ENCODE peak calls at places on chromosomes 12 and 14, in four cellular contexts. Y is left ventricle myocardium inferior, L is HCT116, I is DND-41. B is an unnamed sample.

GRCh38 chr12:41274643-41275042 is 86.5 kb downstream of the PDZRN4 start:
- DNase-seq in Y (no peak), L (no peak), I (no peak), B (no peak)

GRCh38 chr12:106582661-106583577 is at the start of gene RFX4:
- DNase-seq in Y (no peak), L (no peak), I (no peak), B (peak; percentile 7)

GRCh38 chr12:52041695-52042123 is 9.5 kb upstream of the NR4A1 start:
- DNase-seq in Y (peak; percentile 72), L (no peak), I (peak; percentile 69), B (peak; percentile 76)

GRCh38 chr14:102539544-102540309 is 30.2 kb upstream of the ANKRD9 start:
- DNase-seq in Y (peak; percentile 72), L (no peak), I (no peak), B (no peak)

GRCh38 chr14:22541721-22542120 is 47.3 kb downstream of the DAD1 start:
- DNase-seq in Y (no peak), L (no peak), I (no peak), B (no peak)

GRCh38 chr12:109770104-109770860 is 56.7 kb downstream of the FAM222A start:
- DNase-seq in Y (no peak), L (no peak), I (no peak), B (no peak)

GRCh38 chr12:93667672-93668071 is 9.5 kb upstream of the CRADD start:
- DNase-seq in Y (no peak), L (no peak), I (no peak), B (no peak)

GRCh38 chr14:50345891-50346422 is 33.8 kb downstream of the DMAC2L start:
- DNase-seq in Y (no peak), L (no peak), I (no peak), B (no peak)

GRCh38 chr12:24252580-24252979 is 303.1 kb upstream of the SOX5 start:
- DNase-seq in Y (no peak), L (no peak), I (no peak), B (no peak)

GRCh38 chr12:10952645-10953044 is 13.6 kb upstream of the TAS2R14 start:
- DNase-seq in Y (peak; percentile 22), L (no peak), I (no peak), B (no peak)

GRCh38 chr14:103625361-103626095 is 3.5 kb upstream of the KLC1 start:
- DNase-seq in Y (no peak), L (no peak), I (peak; percentile 73), B (peak; percentile 53)

GRCh38 chr14:100535287-100536131 is 51.7 kb downstream of the BEGAIN start:
- DNase-seq in Y (peak; percentile 9), L (no peak), I (peak; percentile 6), B (no peak)

GRCh38 chr12:26046886-26047285 is 78.0 kb downstream of the BHLHE41 start:
- DNase-seq in Y (no peak), L (no peak), I (no peak), B (no peak)

GRCh38 chr14:104461676-104462443 is 117.7 kb upstream of the C14orf180 start:
- DNase-seq in Y (no peak), L (no peak), I (no peak), B (no peak)

GRCh38 chr14:33210304-33210703 is 271.6 kb downstream of the NPAS3 start:
- DNase-seq in Y (no peak), L (no peak), I (peak; percentile 35), B (no peak)

GRCh38 chr14:52313493-52313881 is 625 bp upstream of the PTGER2 start:
- DNase-seq in Y (no peak), L (no peak), I (no peak), B (no peak)

GRCh38 chr14:22852940-22853767 is 16.8 kb downstream of the MMP14 start:
- DNase-seq in Y (peak; percentile 90), L (peak; percentile 63), I (peak; percentile 88), B (peak; percentile 96)

GRCh38 chr12:128052341-128052740 is 214.6 kb upstream of the TMEM132C start:
- DNase-seq in Y (no peak), L (no peak), I (no peak), B (no peak)

GRCh38 chr12:110371408-110372055 is 32.0 kb downstream of the ANAPC7 start:
- DNase-seq in Y (no peak), L (no peak), I (no peak), B (no peak)

GRCh38 chr12:9776795-9777194 is 16.1 kb upstream of the CD69 start:
- DNase-seq in Y (no peak), L (no peak), I (no peak), B (no peak)

GRCh38 chr12:57631566-57632368 is 1.2 kb downstream of the B4GALNT1 start:
- DNase-seq in Y (no peak), L (no peak), I (no peak), B (no peak)

GRCh38 chr12:4386756-4387155 is 7.2 kb upstream of the FGF23 start:
- DNase-seq in Y (no peak), L (no peak), I (no peak), B (no peak)

GRCh38 chr12:42759622-42760273 is 170.2 kb upstream of the PRICKLE1 start:
- DNase-seq in Y (peak; percentile 71), L (no peak), I (no peak), B (no peak)

GRCh38 chr12:5272061-5272820 is 159.7 kb upstream of the NTF3 start:
- DNase-seq in Y (no peak), L (no peak), I (no peak), B (no peak)

GRCh38 chr12:92596388-92596787 is 106.4 kb upstream of the PLEKHG7 start:
- DNase-seq in Y (no peak), L (no peak), I (no peak), B (no peak)

GRCh38 chr12:58450868-58451482 is 469.3 kb downstream of the LRIG3 start:
- DNase-seq in Y (no peak), L (no peak), I (no peak), B (no peak)

GRCh38 chr14:36967892-36968555 is 204.4 kb downstream of the SLC25A21 start:
- DNase-seq in Y (no peak), L (no peak), I (no peak), B (no peak)

GRCh38 chr12:113208041-113208934 is 13.0 kb upstream of the TPCN1 start:
- DNase-seq in Y (peak; percentile 38), L (no peak), I (peak; percentile 94), B (peak; percentile 94)

GRCh38 chr12:115383668-115384067 is 699.7 kb upstream of the TBX3 start:
- DNase-seq in Y (no peak), L (no peak), I (no peak), B (no peak)

GRCh38 chr12:8828514-8829127 is 6.2 kb downstream of the A2ML1 start:
- DNase-seq in Y (no peak), L (no peak), I (no peak), B (no peak)

GRCh38 chr12:112841891-112842290 is 50.3 kb downstream of the RPH3A start:
- DNase-seq in Y (no peak), L (no peak), I (no peak), B (no peak)

GRCh38 chr12:96190403-96191170 is 3.6 kb upstream of the ELK3 start:
- DNase-seq in Y (no peak), L (no peak), I (no peak), B (no peak)

GRCh38 chr14:86712176-86712575 is 1182.2 kb downstream of the FLRT2 start:
- DNase-seq in Y (no peak), L (no peak), I (no peak), B (no peak)

GRCh38 chr12:91098942-91099341 is 12.4 kb downstream of the LUM start:
- DNase-seq in Y (no peak), L (peak; percentile 24), I (no peak), B (no peak)

GRCh38 chr14:95784137-95784536 is 70.2 kb upstream of the TCL1A start:
- DNase-seq in Y (no peak), L (no peak), I (peak; percentile 47), B (peak; percentile 12)

GRCh38 chr14:100810861-100811461 is 15.0 kb upstream of the MEG3 start:
- DNase-seq in Y (no peak), L (no peak), I (peak; percentile 11), B (no peak)

GRCh38 chr12:49827351-49828099 is 688 bp downstream of the NCKAP5L start:
- DNase-seq in Y (peak; percentile 79), L (no peak), I (peak; percentile 86), B (peak; percentile 37)

GRCh38 chr14:35760143-35760542 is 49.0 kb downstream of the RALGAPA1 start:
- DNase-seq in Y (no peak), L (no peak), I (no peak), B (no peak)

GRCh38 chr12:77535734-77536133 is 295.0 kb upstream of the NAV3 start:
- DNase-seq in Y (no peak), L (no peak), I (no peak), B (no peak)
- TF ChIP-seq CTCF in Y (no peak), L (no peak), I (no peak), B (no peak)

DNA sequence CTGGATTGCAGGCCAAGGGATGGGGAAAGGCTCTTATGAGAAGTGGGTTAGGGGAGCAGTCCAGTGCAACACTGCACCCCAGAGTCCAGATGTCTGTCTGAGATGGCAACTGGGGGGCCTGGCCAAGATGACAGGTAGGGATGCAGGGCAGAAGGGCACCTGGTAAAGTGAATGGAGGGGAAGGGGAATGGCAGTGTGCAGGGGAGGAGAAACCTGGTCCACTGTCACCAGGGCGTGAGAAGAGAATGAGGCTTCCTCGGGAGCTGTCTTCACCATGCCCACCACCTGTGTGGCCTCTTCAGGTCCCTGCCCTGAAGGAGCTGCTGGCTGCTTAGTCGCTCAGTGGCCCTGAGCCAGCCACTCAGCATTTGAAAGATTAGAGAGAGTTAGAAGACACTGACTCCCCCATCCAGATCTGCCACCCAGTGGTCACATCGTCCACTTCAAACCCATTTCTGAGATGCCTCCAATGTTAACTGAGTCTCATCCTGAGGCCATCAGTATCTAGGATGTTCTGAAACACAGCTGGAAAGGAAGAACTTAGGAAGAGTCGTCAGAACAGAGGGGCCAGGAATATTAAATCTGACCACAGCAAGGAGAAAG is 57.3 kb downstream of the PLEKHG3 start:
- DNase-seq in Y (no peak), L (no peak), I (no peak), B (no peak)
- TF ChIP-seq CTCF in Y (no peak), L (peak; percentile 38), I (no peak), B (no peak)

GRCh38 chr12:6692888-6693287 is 3.7 kb upstream of the ZNF384 start:
- DNase-seq in Y (no peak), L (no peak), I (no peak), B (no peak)
- TF ChIP-seq CTCF in Y (no peak), L (no peak), I (no peak), B (no peak)

GRCh38 chr14:31897581-31898186 is 179.4 kb upstream of the ARHGAP5 start:
- DNase-seq in Y (no peak), L (no peak), I (no peak), B (no peak)
- TF ChIP-seq CTCF in Y (no peak), L (no peak), I (no peak), B (no peak)

GRCh38 chr12:124694846-124695497 is 127.6 kb upstream of the NCOR2 start:
- DNase-seq in Y (peak; percentile 69), L (no peak), I (no peak), B (no peak)
- TF ChIP-seq CTCF in Y (peak; percentile 26), L (no peak), I (no peak), B (no peak)

GRCh38 chr12:45568808-45569207 is 160.7 kb upstream of the ARID2 start:
- DNase-seq in Y (no peak), L (no peak), I (no peak), B (no peak)

GRCh38 chr12:45572114-45572513 is 157.4 kb upstream of the ARID2 start:
- DNase-seq in Y (no peak), L (no peak), I (no peak), B (no peak)

GRCh38 chr12:45565590-45565989 is 163.9 kb upstream of the ARID2 start:
- DNase-seq in Y (no peak), L (no peak), I (no peak), B (no peak)

GRCh38 chr12:45566257-45566656 is 163.2 kb upstream of the ARID2 start:
- DNase-seq in Y (no peak), L (no peak), I (no peak), B (no peak)

GRCh38 chr12:45570501-45570900 is 159.0 kb upstream of the ARID2 start:
- DNase-seq in Y (no peak), L (no peak), I (no peak), B (no peak)
- TF ChIP-seq CTCF in Y (no peak), L (no peak), I (no peak), B (no peak)